ENCODE peak calls at places on chromosome 3, in five cellular contexts. One of them, this sample, is unnamed.

GRCh38 chr3:134294302-134294925 is 43.8 kb upstream of the RYK start:
- DNase-seq in CD4-positive, alpha-beta T cell: peak
- DNase-seq in body of pancreas: no peak
- DNase-seq in NCI-H345: no peak
- DNase-seq in neuronal stem cell: no peak
- DNase-seq in this sample: peak

GRCh38 chr3:138712086-138712485 is 103.5 kb downstream of the FAIM start:
- DNase-seq in neuronal stem cell: no peak
- DNase-seq in body of pancreas: no peak
- DNase-seq in NCI-H345: no peak
- DNase-seq in CD4-positive, alpha-beta T cell: no peak
- DNase-seq in this sample: no peak

GRCh38 chr3:127036209-127037020 is 53.5 kb downstream of the PLXNA1 start:
- DNase-seq in CD4-positive, alpha-beta T cell: no peak
- DNase-seq in body of pancreas: no peak
- DNase-seq in NCI-H345: no peak
- DNase-seq in neuronal stem cell: no peak
- DNase-seq in this sample: no peak

GRCh38 chr3:25836579-25836978 is 46.7 kb downstream of the OXSM start:
- DNase-seq in NCI-H345: no peak
- DNase-seq in CD4-positive, alpha-beta T cell: no peak
- DNase-seq in body of pancreas: no peak
- DNase-seq in neuronal stem cell: no peak
- DNase-seq in this sample: no peak

GRCh38 chr3:67863869-67864268 is 209.5 kb upstream of the SUCLG2 start:
- DNase-seq in neuronal stem cell: peak
- DNase-seq in body of pancreas: peak
- DNase-seq in CD4-positive, alpha-beta T cell: no peak
- DNase-seq in NCI-H345: no peak
- DNase-seq in this sample: no peak

GRCh38 chr3:95399580-95399979 is 1336.7 kb downstream of the NSUN3 start:
- DNase-seq in neuronal stem cell: no peak
- DNase-seq in body of pancreas: no peak
- DNase-seq in NCI-H345: no peak
- DNase-seq in CD4-positive, alpha-beta T cell: no peak
- DNase-seq in this sample: no peak

GRCh38 chr3:134445631-134446030 is 40.2 kb downstream of the ANAPC13 start:
- DNase-seq in CD4-positive, alpha-beta T cell: no peak
- DNase-seq in NCI-H345: peak
- DNase-seq in neuronal stem cell: no peak
- DNase-seq in body of pancreas: peak
- DNase-seq in this sample: no peak

GRCh38 chr3:132661120-132661519 is 991 bp downstream of the UBA5 start:
- DNase-seq in neuronal stem cell: no peak
- DNase-seq in body of pancreas: no peak
- DNase-seq in NCI-H345: no peak
- DNase-seq in CD4-positive, alpha-beta T cell: no peak
- DNase-seq in this sample: no peak

GRCh38 chr3:126982125-126982521 is 792 bp upstream of the PLXNA1 start:
- DNase-seq in body of pancreas: peak
- DNase-seq in NCI-H345: no peak
- DNase-seq in neuronal stem cell: no peak
- DNase-seq in CD4-positive, alpha-beta T cell: no peak
- DNase-seq in this sample: peak

GRCh38 chr3:195697582-195698324 is 23.0 kb upstream of the MUC20 start:
- DNase-seq in NCI-H345: no peak
- DNase-seq in body of pancreas: peak
- DNase-seq in neuronal stem cell: peak
- DNase-seq in CD4-positive, alpha-beta T cell: no peak
- DNase-seq in this sample: no peak

GRCh38 chr3:197534348-197534725 is 21.4 kb downstream of the BDH1 start:
- DNase-seq in neuronal stem cell: no peak
- DNase-seq in body of pancreas: no peak
- DNase-seq in CD4-positive, alpha-beta T cell: no peak
- DNase-seq in NCI-H345: no peak
- DNase-seq in this sample: no peak

GRCh38 chr3:56980798-56981390 is 79.6 kb upstream of the SPATA12 start:
- DNase-seq in CD4-positive, alpha-beta T cell: peak
- DNase-seq in body of pancreas: peak
- DNase-seq in NCI-H345: no peak
- DNase-seq in neuronal stem cell: no peak
- DNase-seq in this sample: no peak

GRCh38 chr3:188788621-188789081 is 383.1 kb upstream of the TPRG1 start:
- DNase-seq in NCI-H345: no peak
- DNase-seq in CD4-positive, alpha-beta T cell: peak
- DNase-seq in body of pancreas: peak
- DNase-seq in neuronal stem cell: no peak
- DNase-seq in this sample: peak

GRCh38 chr3:153768559-153769469 is 352.4 kb upstream of the ARHGEF26 start:
- DNase-seq in neuronal stem cell: peak
- DNase-seq in body of pancreas: peak
- DNase-seq in NCI-H345: peak
- DNase-seq in CD4-positive, alpha-beta T cell: peak
- DNase-seq in this sample: peak

GRCh38 chr3:131142580-131142979 is 115.9 kb downstream of the NEK11 start:
- DNase-seq in neuronal stem cell: no peak
- DNase-seq in CD4-positive, alpha-beta T cell: no peak
- DNase-seq in NCI-H345: peak
- DNase-seq in body of pancreas: no peak
- DNase-seq in this sample: no peak

GRCh38 chr3:109382573-109382972 is 45.2 kb upstream of the DPPA4 start:
- DNase-seq in neuronal stem cell: no peak
- DNase-seq in NCI-H345: no peak
- DNase-seq in CD4-positive, alpha-beta T cell: no peak
- DNase-seq in body of pancreas: no peak
- DNase-seq in this sample: no peak

GRCh38 chr3:42117175-42118008 is 26.2 kb downstream of the TRAK1 start:
- DNase-seq in neuronal stem cell: no peak
- DNase-seq in CD4-positive, alpha-beta T cell: no peak
- DNase-seq in NCI-H345: no peak
- DNase-seq in body of pancreas: peak
- DNase-seq in this sample: no peak

GRCh38 chr3:171465768-171466167 is 5.6 kb upstream of the TNIK start:
- DNase-seq in CD4-positive, alpha-beta T cell: no peak
- DNase-seq in body of pancreas: no peak
- DNase-seq in NCI-H345: no peak
- DNase-seq in neuronal stem cell: no peak
- DNase-seq in this sample: no peak

GRCh38 chr3:87247086-87247781 is 20.1 kb downstream of the CHMP2B start:
- DNase-seq in NCI-H345: no peak
- DNase-seq in CD4-positive, alpha-beta T cell: no peak
- DNase-seq in body of pancreas: no peak
- DNase-seq in neuronal stem cell: no peak
- DNase-seq in this sample: no peak

GRCh38 chr3:10926441-10926830 is 66.1 kb upstream of the SLC6A1 start:
- DNase-seq in body of pancreas: no peak
- DNase-seq in CD4-positive, alpha-beta T cell: no peak
- DNase-seq in neuronal stem cell: no peak
- DNase-seq in NCI-H345: no peak
- DNase-seq in this sample: no peak

GRCh38 chr3:175105066-175105465 is 245.9 kb downstream of the NAALADL2 start:
- DNase-seq in body of pancreas: no peak
- DNase-seq in neuronal stem cell: no peak
- DNase-seq in NCI-H345: no peak
- DNase-seq in CD4-positive, alpha-beta T cell: no peak
- DNase-seq in this sample: no peak

GRCh38 chr3:122606330-122606729 is 28.9 kb downstream of the PARP15 start:
- DNase-seq in body of pancreas: no peak
- DNase-seq in NCI-H345: no peak
- DNase-seq in CD4-positive, alpha-beta T cell: no peak
- DNase-seq in neuronal stem cell: no peak
- DNase-seq in this sample: no peak

GRCh38 chr3:40584625-40585189 is 59.9 kb downstream of the ZNF621 start:
- DNase-seq in NCI-H345: peak
- DNase-seq in neuronal stem cell: peak
- DNase-seq in body of pancreas: peak
- DNase-seq in CD4-positive, alpha-beta T cell: peak
- DNase-seq in this sample: peak

GRCh38 chr3:38114052-38114874 is 22.7 kb downstream of the ACAA1 start:
- DNase-seq in neuronal stem cell: no peak
- DNase-seq in CD4-positive, alpha-beta T cell: no peak
- DNase-seq in body of pancreas: no peak
- DNase-seq in NCI-H345: no peak
- DNase-seq in this sample: no peak